ENCODE peak calls at places on chromosomes 7 and 10, in five cellular contexts. P, V, H, A and T are unnamed samples.

GRCh38 chr7:150631866-150632864 is at the start of gene GIMAP6:
- DNase-seq in P (no peak), V (no peak), H (no peak), A (peak; percentile 34), T (no peak)

GRCh38 chr7:2223321-2223720 is 9.4 kb downstream of the MAD1L1 start:
- DNase-seq in P (no peak), V (no peak), H (no peak), A (no peak), T (no peak)

GRCh38 chr10:98264378-98265065 is 3.5 kb downstream of the LOXL4 start:
- DNase-seq in P (no peak), V (no peak), H (no peak), A (no peak), T (no peak)

GRCh38 chr10:117461766-117462423 is 80.7 kb upstream of the EMX2 start:
- DNase-seq in P (no peak), V (peak; percentile 95), H (no peak), A (no peak), T (no peak)

GRCh38 chr10:29811751-29812427 is 177.1 kb upstream of the SVIL start:
- DNase-seq in P (peak; percentile 12), V (peak; percentile 79), H (no peak), A (no peak), T (peak; percentile 7)

GRCh38 chr7:107967420-107967819 is 35.5 kb downstream of the LAMB1 start:
- DNase-seq in P (peak; percentile 16), V (no peak), H (no peak), A (no peak), T (peak; percentile 63)

GRCh38 chr7:23275906-23276305 is 23.2 kb upstream of the MALSU1 start:
- DNase-seq in P (no peak), V (no peak), H (no peak), A (no peak), T (no peak)

GRCh38 chr7:22949944-22950343 is 64.0 kb downstream of the HYCC1 start:
- DNase-seq in P (no peak), V (no peak), H (no peak), A (no peak), T (no peak)

GRCh38 chr10:21208666-21209316 is 311.7 kb upstream of the NEBL start:
- DNase-seq in P (no peak), V (no peak), H (no peak), A (no peak), T (no peak)

GRCh38 chr10:121614746-121615145 is 16.5 kb upstream of the FGFR2 start:
- DNase-seq in P (no peak), V (no peak), H (no peak), A (no peak), T (no peak)

GRCh38 chr10:48945441-48946143 is 6.0 kb upstream of the LRRC18 start:
- DNase-seq in P (no peak), V (no peak), H (no peak), A (no peak), T (no peak)

GRCh38 chr10:3435671-3436070 is 263.1 kb upstream of the PITRM1 start:
- DNase-seq in P (no peak), V (no peak), H (no peak), A (no peak), T (no peak)

GRCh38 chr7:150435390-150436073 is 14.9 kb upstream of the GIMAP8 start:
- DNase-seq in P (no peak), V (no peak), H (no peak), A (no peak), T (no peak)

GRCh38 chr7:131546583-131547111 is 9.8 kb downstream of the PODXL start:
- DNase-seq in P (no peak), V (peak; percentile 23), H (no peak), A (peak; percentile 61), T (peak; percentile 29)

GRCh38 chr10:77909755-77910375 is 16.7 kb downstream of the DLG5 start:
- DNase-seq in P (no peak), V (peak; percentile 72), H (no peak), A (no peak), T (no peak)

GRCh38 chr10:10973310-10973709 is 44.4 kb upstream of the CELF2 start:
- DNase-seq in P (no peak), V (no peak), H (no peak), A (no peak), T (no peak)

GRCh38 chr10:63583397-63583796 is 62.2 kb downstream of the REEP3 start:
- DNase-seq in P (no peak), V (no peak), H (no peak), A (no peak), T (no peak)

GRCh38 chr10:28732091-28732490 is 54.8 kb downstream of the BAMBI start:
- DNase-seq in P (no peak), V (no peak), H (no peak), A (no peak), T (no peak)

GRCh38 chr7:157138101-157138423 is 664 bp upstream of the UBE3C start:
- DNase-seq in P (no peak), V (no peak), H (no peak), A (no peak), T (no peak)

GRCh38 chr10:109698888-109699685 is 224.2 kb downstream of the XPNPEP1 start:
- DNase-seq in P (no peak), V (no peak), H (no peak), A (no peak), T (no peak)

GRCh38 chr10:3494131-3494878 is 290.7 kb downstream of the KLF6 start:
- DNase-seq in P (no peak), V (no peak), H (no peak), A (no peak), T (no peak)

GRCh38 chr10:662686-663465 is 26.6 kb downstream of the DIP2C start:
- DNase-seq in P (no peak), V (no peak), H (no peak), A (no peak), T (no peak)

GRCh38 chr7:68319061-68319460 is 1279.2 kb upstream of the AUTS2 start:
- DNase-seq in P (no peak), V (no peak), H (no peak), A (no peak), T (no peak)

GRCh38 chr7:29988391-29989256 is 977 bp downstream of the SCRN1 start:
- DNase-seq in P (peak; percentile 12), V (peak; percentile 54), H (no peak), A (no peak), T (no peak)

GRCh38 chr10:71797533-71798307 is 24.4 kb upstream of the VSIR start:
- DNase-seq in P (no peak), V (no peak), H (no peak), A (peak; percentile 30), T (no peak)

GRCh38 chr10:119669975-119670640 is 18.9 kb downstream of the BAG3 start:
- DNase-seq in P (no peak), V (no peak), H (no peak), A (no peak), T (no peak)

GRCh38 chr10:98131615-98132014 is 2.8 kb upstream of the R3HCC1L start:
- DNase-seq in P (no peak), V (no peak), H (no peak), A (no peak), T (no peak)

GRCh38 chr7:115516341-115516740 is 514.2 kb downstream of the TFEC start:
- DNase-seq in P (no peak), V (no peak), H (no peak), A (no peak), T (no peak)

GRCh38 chr10:132350391-132350790 is 18.4 kb downstream of the LRRC27 start:
- DNase-seq in P (no peak), V (no peak), H (no peak), A (no peak), T (no peak)

GRCh38 chr10:80161321-80162084 is 29.0 kb downstream of the PLAC9 start:
- DNase-seq in P (peak; percentile 26), V (no peak), H (no peak), A (no peak), T (no peak)

GRCh38 chr10:78212786-78213175 is 179.1 kb downstream of the RPS24 start:
- DNase-seq in P (no peak), V (no peak), H (no peak), A (no peak), T (no peak)

GRCh38 chr10:11146402-11147171 is 128.9 kb downstream of the CELF2 start:
- DNase-seq in P (no peak), V (peak; percentile 62), H (no peak), A (no peak), T (no peak)

GRCh38 chr7:157702311-157703023 is 365.7 kb downstream of the DNAJB6 start:
- DNase-seq in P (no peak), V (no peak), H (no peak), A (no peak), T (no peak)

GRCh38 chr10:29039659-29040309 is 249.1 kb upstream of the LYZL1 start:
- DNase-seq in P (no peak), V (peak; percentile 5), H (no peak), A (no peak), T (no peak)

GRCh38 chr7:157425761-157426160 is 89.0 kb downstream of the DNAJB6 start:
- DNase-seq in P (no peak), V (no peak), H (no peak), A (no peak), T (no peak)

GRCh38 chr7:116588641-116589594 is 64.1 kb downstream of the CAV1 start:
- DNase-seq in P (peak; percentile 37), V (peak; percentile 14), H (no peak), A (no peak), T (peak; percentile 32)